ENCODE peak calls at places on chromosomes 11 and 22, in five cellular contexts. N is left lung; S is pancreas; G is spleen; D is effector memory CD4-positive, alpha-beta T cell. J is an unnamed sample. For H3K9me3, the result is how much of the 10 kb centered on the place peaks cover.

GRCh38 chr11:63761870-63762661 is 6.5 kb downstream of the ZFTA start:
- DNase-seq in N (no peak), S (no peak), G (no peak), D (no peak), J (no peak)

GRCh38 chr11:39990413-39990812 is 1469.0 kb downstream of the LRRC4C start:
- DNase-seq in N (no peak), S (no peak), G (no peak), D (no peak), J (no peak)

GRCh38 chr11:111148116-111148515 is 97.4 kb upstream of the POU2AF2 start:
- DNase-seq in N (no peak), S (no peak), G (no peak), D (no peak), J (no peak)

GRCh38 chr22:43159484-43160178 is 8.3 kb downstream of the TSPO start:
- DNase-seq in N (no peak), S (peak), G (peak), D (no peak), J (no peak)

GRCh38 chr22:19802001-19802880 is 41.7 kb downstream of the TBX1 start:
- DNase-seq in N (no peak), S (no peak), G (peak), D (no peak), J (no peak)

GRCh38 chr11:24762076-24762475 is 265.2 kb downstream of the LUZP2 start:
- DNase-seq in N (no peak), S (no peak), G (no peak), D (no peak), J (no peak)

GRCh38 chr22:45764051-45764450 is 92.4 kb downstream of the ATXN10 start:
- DNase-seq in N (no peak), S (no peak), G (no peak), D (no peak), J (no peak)

GRCh38 chr11:44172966-44173365 is 77.5 kb downstream of the EXT2 start:
- DNase-seq in N (no peak), S (no peak), G (no peak), D (no peak), J (no peak)

GRCh38 chr11:72642815-72643511 is 31.3 kb downstream of the PDE2A start:
- DNase-seq in N (peak), S (peak), G (peak), D (peak), J (peak)

GRCh38 chr22:23180301-23180892 is at the start of gene BCR:
- DNase-seq in N (peak), S (peak), G (peak), D (peak), J (peak)

GRCh38 chr11:41786087-41786486 is 326.6 kb upstream of the LRRC4C start:
- DNase-seq in N (no peak), S (no peak), G (no peak), D (no peak), J (no peak)

GRCh38 chr22:44888491-44888941 is 121.3 kb downstream of the PHF21B start:
- DNase-seq in N (no peak), S (no peak), G (no peak), D (no peak), J (no peak)

GRCh38 chr22:26168934-26169311 is 339 bp upstream of the SEZ6L start:
- DNase-seq in N (no peak), S (no peak), G (no peak), D (no peak), J (no peak)

GRCh38 chr22:35727436-35727835 is 9.8 kb downstream of the APOL5 start:
- DNase-seq in N (no peak), S (no peak), G (no peak), D (no peak), J (no peak)
- H3K9me3 ChIP-seq in N (under half), S (under half), G (under half), D (under half), J (under half)

GRCh38 chr11:126864934-126865333 is 135.6 kb downstream of the KIRREL3 start:
- DNase-seq in N (no peak), S (no peak), G (no peak), D (no peak), J (no peak)
- H3K9me3 ChIP-seq in N (under half), S (under half), G (under half), D (under half), J (under half)

DNA sequence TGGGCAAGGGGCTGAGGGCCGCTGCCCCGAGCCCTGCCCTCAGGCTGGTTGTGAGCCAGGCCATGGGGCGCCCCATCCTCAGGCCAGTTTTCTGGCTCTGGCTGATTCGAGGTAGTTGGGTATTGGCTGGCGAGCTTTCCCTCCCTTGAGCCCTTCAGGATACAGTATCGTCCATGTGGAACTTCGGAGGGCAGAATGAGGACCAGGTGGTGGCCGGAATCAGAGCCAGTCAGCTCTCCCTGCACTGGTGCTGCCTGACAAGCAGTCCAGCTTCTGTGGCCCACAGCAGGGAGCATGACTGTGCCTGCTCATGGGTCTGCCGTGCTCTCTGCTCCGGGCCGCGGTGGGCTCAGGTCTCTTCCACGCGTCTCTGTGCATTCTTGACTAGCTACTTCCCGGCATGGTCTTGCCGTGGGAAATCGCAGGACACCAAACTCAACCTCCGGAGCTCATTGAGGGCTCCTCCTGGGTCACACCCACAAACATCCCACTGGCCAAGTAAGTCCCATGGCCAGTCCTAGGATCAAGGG is 1289.3 kb downstream of the BRD1 start:
- DNase-seq in N (no peak), S (no peak), G (no peak), D (no peak), J (no peak)
- H3K9me3 ChIP-seq in N (under half), S (under half), G (under half), D (under half), J (under half)

GRCh38 chr22:49021097-49021925 is 806.4 kb downstream of the BRD1 start:
- DNase-seq in N (peak), S (no peak), G (peak), D (no peak), J (no peak)
- H3K9me3 ChIP-seq in N (under half), S (under half), G (under half), D (under half), J (under half)

DNA sequence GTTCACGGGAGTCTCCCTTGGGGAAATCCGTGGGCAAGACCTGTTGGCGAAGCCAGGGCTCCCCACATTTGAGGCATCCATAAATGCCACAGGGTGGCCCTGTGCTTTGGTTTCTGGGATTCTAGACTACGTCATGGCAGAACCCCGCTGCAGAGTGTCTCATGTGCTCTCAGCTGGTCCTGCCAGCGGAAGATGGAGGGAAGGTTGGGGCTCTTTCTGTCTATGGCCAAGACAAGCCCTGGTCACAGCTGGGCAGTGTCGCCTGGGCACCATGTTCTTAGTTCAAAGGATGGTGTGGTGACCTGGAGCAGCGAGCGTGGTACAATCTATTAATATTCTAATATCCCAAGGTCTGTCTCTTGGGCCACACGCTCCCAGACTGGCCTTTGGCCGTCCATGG is 511.7 kb downstream of the TBC1D22A start:
- DNase-seq in N (no peak), S (no peak), G (no peak), D (no peak), J (no peak)
- H3K9me3 ChIP-seq in N (under half), S (under half), G (under half), D (under half), J (under half)